ENCODE peak calls at places on chromosomes 13 and 19, in six cellular contexts. W is fibroblast of the conjunctiva; C is effector CD4-positive, alpha-beta T cell; R is naive thymus-derived CD8-positive, alpha-beta T cell; M is stimulated activated naive CD4-positive, alpha-beta T cell; F is activated CD4-positive, alpha-beta T cell treated with anti-CD3 and anti-CD28 coated beads for 48 hours. O is an unnamed sample.

GRCh38 chr13:26219726-26220125 is 2.4 kb downstream of the RNF6 start:
- DNase-seq in W (no peak), C (no peak), R (no peak), M (no peak), F (no peak), O (no peak)

GRCh38 chr19:44549507-44549906 is 20.0 kb upstream of the CEACAM20 start:
- DNase-seq in W (no peak), C (no peak), R (no peak), M (no peak), F (no peak), O (no peak)

GRCh38 chr13:44404261-44405139 is 30.9 kb downstream of the SERP2 start:
- DNase-seq in W (no peak), C (no peak), R (no peak), M (no peak), F (no peak), O (no peak)

GRCh38 chr19:40217921-40218890 is at the start of gene TTC9B:
- DNase-seq in W (no peak), C (peak), R (peak), M (no peak), F (peak), O (no peak)

GRCh38 chr13:100673376-100673830 is 1.2 kb downstream of the TMTC4 start:
- DNase-seq in W (no peak), C (no peak), R (no peak), M (no peak), F (peak), O (no peak)

GRCh38 chr13:107867701-107868661 is 347.4 kb downstream of the LIG4 start:
- DNase-seq in W (no peak), C (no peak), R (no peak), M (no peak), F (peak), O (no peak)

GRCh38 chr19:52535831-52536800 is 8.6 kb downstream of the ZNF808 start:
- DNase-seq in W (peak), C (peak), R (peak), M (peak), F (peak), O (peak)

GRCh38 chr19:17244618-17245534 is 843 bp downstream of the NR2F6 start:
- DNase-seq in W (no peak), C (no peak), R (no peak), M (no peak), F (no peak), O (no peak)

GRCh38 chr19:6109947-6110346 is 353 bp downstream of the RFX2 start:
- DNase-seq in W (no peak), C (no peak), R (no peak), M (no peak), F (peak), O (no peak)

GRCh38 chr19:33304760-33305647 is 2.7 kb upstream of the CEBPA start:
- DNase-seq in W (no peak), C (no peak), R (no peak), M (no peak), F (no peak), O (no peak)

GRCh38 chr13:20901668-20902437 is 693 bp downstream of the XPO4 start:
- DNase-seq in W (no peak), C (peak), R (no peak), M (peak), F (peak), O (no peak)

GRCh38 chr19:42051166-42052115 is 18.6 kb downstream of the GRIK5 start:
- DNase-seq in W (no peak), C (no peak), R (no peak), M (no peak), F (peak), O (no peak)